ENCODE peak calls at places on chromosomes 16 and 17, in four cellular contexts. E, S, J and O are unnamed samples.

GRCh38 chr16:89581045-89581695 is 5.6 kb downstream of the CPNE7 start:
- DNase-seq in E (no peak), J (no peak), S (peak), O (no peak)

GRCh38 chr17:78357177-78357586 is 2.7 kb downstream of the SOCS3 start:
- DNase-seq in E (no peak), S (no peak), J (no peak), O (peak)

GRCh38 chr17:42682400-42683384 is at the start of gene CNTNAP1:
- DNase-seq in J (peak), S (peak), E (no peak), O (peak)

GRCh38 chr16:88007321-88007731 is 56.1 kb downstream of the BANP start:
- DNase-seq in E (no peak), J (no peak), S (no peak), O (no peak)

GRCh38 chr17:79684132-79684985 is 46.4 kb upstream of the ENPP7 start:
- DNase-seq in S (no peak), E (no peak), J (no peak), O (no peak)

GRCh38 chr16:81293909-81294802 is 20.6 kb upstream of the GAN start:
- DNase-seq in J (no peak), S (no peak), E (no peak), O (no peak)

GRCh38 chr17:61335845-61336655 is 63.6 kb upstream of the TBX2 start:
- DNase-seq in J (no peak), E (no peak), S (peak), O (peak)

GRCh38 chr17:40309031-40309937 is at the start of gene RARA:
- DNase-seq in J (peak), S (peak), E (no peak), O (peak)

GRCh38 chr17:40926341-40926740 is 11.1 kb downstream of the KRT23 start:
- DNase-seq in E (no peak), J (no peak), S (no peak), O (no peak)

GRCh38 chr16:81450783-81451491 is 6.3 kb downstream of the CMIP start:
- DNase-seq in J (no peak), S (no peak), E (no peak), O (no peak)

GRCh38 chr17:68422821-68423220 is 34.5 kb downstream of the WIPI1 start:
- DNase-seq in S (no peak), E (no peak), J (no peak), O (no peak)

GRCh38 chr17:17422641-17423040 is 54.2 kb upstream of the MED9 start:
- DNase-seq in S (no peak), E (no peak), J (no peak), O (no peak)

GRCh38 chr16:73171901-73172619 is 124.1 kb upstream of the ZFHX3 start:
- DNase-seq in E (no peak), S (no peak), J (no peak), O (peak)

GRCh38 chr17:62880120-62880519 is 72.0 kb upstream of the MARCHF10 start:
- DNase-seq in J (no peak), S (no peak), E (no peak), O (no peak)

GRCh38 chr17:22142091-22142490 is 449.8 kb downstream of the KCNJ18 start:
- DNase-seq in S (no peak), E (no peak), J (no peak), O (no peak)

GRCh38 chr17:57541472-57542394 is 203.4 kb downstream of the CCDC182 start:
- DNase-seq in E (no peak), J (no peak), S (no peak), O (peak)

GRCh38 chr16:8816967-8817662 is 19.5 kb downstream of the PMM2 start:
- DNase-seq in S (no peak), E (no peak), J (no peak), O (no peak)

GRCh38 chr17:74148446-74148845 is 55.0 kb upstream of the RPL38 start:
- DNase-seq in J (no peak), E (no peak), S (no peak), O (no peak)

GRCh38 chr16:70734522-70734921 is 48.7 kb upstream of the MTSS2 start:
- DNase-seq in E (no peak), S (no peak), J (no peak), O (no peak)

GRCh38 chr16:30076276-30076791 is 540 bp downstream of the PPP4C start:
- DNase-seq in E (no peak), J (no peak), S (no peak), O (no peak)

GRCh38 chr16:2713523-2713922 is 6.5 kb downstream of the PRSS27 start:
- DNase-seq in S (no peak), J (no peak), E (no peak), O (no peak)

GRCh38 chr16:76573281-76573680 is 296.1 kb downstream of the CNTNAP4 start:
- DNase-seq in J (no peak), S (no peak), E (no peak), O (no peak)

GRCh38 chr17:73939808-73940207 is 263.7 kb upstream of the RPL38 start:
- DNase-seq in S (no peak), J (no peak), E (no peak), O (no peak)

GRCh38 chr16:57594531-57595031 is 33.8 kb upstream of the ADGRG1 start:
- DNase-seq in J (no peak), S (no peak), E (no peak), O (no peak)

GRCh38 chr16:16144416-16144815 is 78.9 kb downstream of the ABCC6 start:
- DNase-seq in E (no peak), S (no peak), J (no peak), O (no peak)

GRCh38 chr17:77802333-77802615 is 156.2 kb upstream of the TNRC6C start:
- DNase-seq in J (no peak), S (no peak), E (no peak), O (peak)

GRCh38 chr17:6107791-6108190 is 37.6 kb downstream of the WSCD1 start:
- DNase-seq in J (no peak), E (no peak), S (no peak), O (no peak)

GRCh38 chr17:6108382-6108781 is 38.2 kb downstream of the WSCD1 start:
- DNase-seq in J (no peak), E (no peak), S (no peak), O (no peak)

GRCh38 chr17:6109541-6109940 is 39.4 kb downstream of the WSCD1 start:
- DNase-seq in E (no peak), J (no peak), S (no peak), O (no peak)

GRCh38 chr17:6110088-6110487 is 39.9 kb downstream of the WSCD1 start:
- DNase-seq in S (no peak), E (no peak), J (no peak), O (no peak)

GRCh38 chr17:6108987-6109386 is 38.8 kb downstream of the WSCD1 start:
- DNase-seq in J (no peak), S (no peak), E (no peak), O (no peak)
- TF ChIP-seq TCF12 in J (no peak), S (no peak), E (no peak), O (no peak)

DNA sequence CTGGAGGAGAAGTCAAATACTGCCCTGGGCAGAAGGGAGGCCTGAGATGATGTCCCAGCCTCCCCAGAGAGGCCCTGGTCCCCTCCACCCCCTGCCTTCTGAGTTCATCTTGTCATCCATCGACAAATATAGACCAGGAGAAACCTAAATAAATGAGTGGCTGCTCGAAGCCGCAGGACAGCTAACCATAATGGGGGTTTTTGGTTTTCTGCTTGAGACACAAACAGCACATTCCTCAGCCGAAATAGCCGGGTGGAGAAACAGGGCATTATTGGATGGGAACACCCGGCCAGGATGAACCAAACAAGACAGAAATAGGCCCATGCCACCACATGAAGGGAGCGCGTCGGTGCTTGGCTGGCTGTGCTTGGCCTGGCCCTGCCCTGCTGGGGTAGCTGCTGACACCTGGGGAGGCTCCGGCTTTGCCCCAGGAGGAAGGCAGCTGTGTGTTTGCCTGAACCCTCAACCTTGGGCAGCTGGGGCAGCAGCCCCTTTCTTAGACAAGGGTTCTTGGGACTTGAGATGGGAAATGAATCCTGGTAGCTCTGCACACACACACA is 188.1 kb downstream of the IRX5 start:
- DNase-seq in J (no peak), E (no peak), S (no peak), O (no peak)
- TF ChIP-seq TCF12 in J (no peak), E (no peak), S (no peak), O (no peak)

DNA sequence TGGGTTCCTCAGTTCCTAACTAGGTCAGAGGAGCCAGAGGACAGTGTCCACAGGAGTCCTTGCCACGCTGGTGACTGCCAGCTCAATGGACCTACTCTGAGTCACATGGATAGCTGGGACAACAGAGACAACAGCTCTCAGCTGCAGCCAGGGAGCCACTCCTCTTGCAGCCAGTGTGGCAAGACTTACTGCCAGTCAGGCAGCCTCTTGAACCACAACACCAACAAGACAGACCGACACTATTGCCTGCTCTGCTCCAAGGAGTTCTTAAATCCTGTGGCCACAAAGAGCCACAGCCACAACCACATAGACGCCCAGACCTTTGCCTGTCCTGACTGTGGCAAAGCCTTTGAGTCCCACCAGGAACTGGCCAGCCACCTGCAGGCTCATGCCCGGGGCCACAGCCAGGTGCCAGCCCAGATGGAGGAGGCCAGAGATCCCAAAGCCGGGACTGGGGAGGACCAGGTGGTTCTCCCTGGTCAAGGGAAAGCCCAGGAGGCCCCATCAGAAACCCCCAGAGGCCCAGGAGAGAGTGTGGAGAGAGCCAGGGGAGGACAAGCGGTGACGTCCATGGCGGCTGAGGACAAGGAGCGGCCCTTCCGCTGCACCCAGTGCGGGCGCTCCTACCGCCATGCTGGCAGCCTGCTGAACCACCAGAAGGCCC is 6.7 kb downstream of the ZNF646 start:
- DNase-seq in J (no peak), E (no peak), S (no peak), O (no peak)
- TF ChIP-seq TCF12 in J (no peak), E (no peak), S (no peak), O (no peak)

DNA sequence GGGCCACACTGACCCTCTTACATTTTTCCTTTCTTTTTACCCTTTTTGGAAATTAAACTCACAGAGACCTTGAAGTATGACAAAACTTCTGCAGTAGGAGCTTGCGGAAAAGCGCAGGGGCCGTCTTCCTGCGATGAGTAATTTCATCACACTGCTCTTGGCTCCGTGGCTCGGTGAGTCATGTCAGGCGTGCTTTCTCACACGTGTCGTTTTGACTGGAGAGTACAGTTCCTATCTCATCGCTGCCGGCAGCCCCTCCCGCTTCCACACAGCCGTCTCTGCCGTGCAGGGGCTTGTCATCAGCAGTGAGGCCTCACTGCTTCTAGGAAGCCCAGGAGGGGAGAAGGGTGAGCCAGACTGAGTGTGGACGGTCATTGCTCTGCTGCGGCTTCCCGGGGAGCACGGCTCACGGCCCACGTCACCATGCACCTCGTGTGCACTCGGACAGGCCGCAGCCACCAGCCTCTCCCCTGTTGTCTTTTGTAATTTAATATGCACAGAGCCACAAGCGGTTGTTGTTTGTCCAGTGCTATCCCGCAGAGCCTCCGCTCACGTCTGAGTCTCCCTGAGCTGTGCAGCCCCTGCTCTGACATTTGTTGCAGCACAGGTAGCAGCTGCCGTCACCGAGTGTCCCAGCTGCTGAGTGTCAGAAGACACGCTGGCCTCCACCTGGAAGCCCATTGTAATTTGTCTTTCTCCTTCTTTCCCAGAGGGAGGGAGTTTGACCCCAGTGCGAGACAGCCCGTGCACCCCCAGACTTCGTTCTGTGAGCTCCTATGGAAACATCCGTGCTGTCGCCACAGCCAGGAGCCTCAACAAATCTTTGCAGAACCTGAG is 99.4 kb upstream of the CHMP6 start:
- DNase-seq in S (no peak), E (peak), J (no peak), O (no peak)
- TF ChIP-seq TCF12 in S (no peak), E (peak), J (no peak), O (peak)

DNA sequence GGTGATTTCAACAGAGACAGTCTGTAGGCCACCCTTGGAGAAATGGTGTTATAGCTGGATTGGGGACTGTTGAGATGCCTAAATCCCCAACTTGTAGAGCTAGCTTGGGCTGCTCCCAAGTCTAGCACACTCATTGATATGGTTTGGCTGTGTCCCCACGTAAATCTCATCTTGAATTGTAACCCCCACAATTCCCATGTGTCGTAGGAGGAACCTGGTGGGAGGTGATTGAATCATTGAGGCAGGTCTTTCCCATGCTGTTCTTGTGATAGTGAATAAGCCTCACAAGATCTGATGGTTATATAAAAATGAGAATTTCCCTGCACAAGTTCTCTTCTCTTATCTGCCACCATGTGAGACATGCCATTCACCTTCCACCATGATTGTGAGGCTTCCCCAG is 536.0 kb downstream of the CDH13 start:
- DNase-seq in J (no peak), S (no peak), E (no peak), O (no peak)
- TF ChIP-seq TCF12 in J (no peak), S (no peak), E (no peak), O (no peak)

DNA sequence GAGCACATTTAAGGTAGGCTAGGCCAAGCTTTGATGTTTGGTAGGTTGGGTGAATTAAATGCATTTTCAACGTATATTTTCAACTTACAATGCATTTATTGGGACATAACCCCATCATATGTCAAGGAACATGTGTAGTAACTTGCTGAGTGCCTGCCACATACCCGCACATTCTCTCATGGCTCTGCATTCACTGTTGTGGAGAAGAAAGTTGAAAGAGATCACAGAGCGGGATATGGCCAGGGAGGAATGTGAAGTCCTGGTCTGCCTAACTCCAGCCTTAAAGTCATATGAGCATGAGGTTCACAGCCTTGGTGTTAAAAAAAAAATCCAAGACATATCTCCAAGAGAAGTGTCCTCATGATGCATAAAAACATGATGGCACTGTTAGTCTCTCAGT is 79.1 kb downstream of the CFDP1 start:
- DNase-seq in S (no peak), J (no peak), E (no peak), O (no peak)
- TF ChIP-seq TCF12 in S (no peak), J (no peak), E (no peak), O (no peak)